ENCODE peak calls at places on chromosomes 1 and 21, in seven cellular contexts. I is type B pancreatic cell, G is AG04450, U is suprapubic skin, H is tibial nerve, A is stomach, Z is brain microvascular endothelial cell. F is an unnamed sample.

GRCh38 chr1:7300893-7301292 is 470.2 kb upstream of the VAMP3 start:
- DNase-seq in A (no peak), U (peak), Z (peak), H (no peak), I (peak), G (peak), F (peak)

GRCh38 chr1:22967833-22968232 is 4.8 kb downstream of the LACTBL1 start:
- DNase-seq in G (no peak), A (no peak), H (no peak), U (no peak), Z (no peak), I (no peak), F (no peak)

GRCh38 chr21:34187935-34188334 is 114.6 kb downstream of the MRPS6 start:
- DNase-seq in U (no peak), Z (no peak), I (no peak), H (peak), A (no peak), G (no peak), F (peak)

GRCh38 chr1:87171199-87171598 is 157.5 kb upstream of the LMO4 start:
- DNase-seq in U (no peak), H (no peak), Z (no peak), A (no peak), I (no peak), G (no peak), F (no peak)

GRCh38 chr21:42056996-42057689 is 14.0 kb upstream of the UMODL1 start:
- DNase-seq in I (no peak), G (peak), Z (peak), H (no peak), A (peak), U (no peak), F (no peak)

GRCh38 chr1:203039609-203040517 is 13.6 kb downstream of the PPFIA4 start:
- DNase-seq in H (no peak), G (no peak), I (no peak), A (no peak), Z (no peak), U (no peak), F (no peak)

GRCh38 chr1:8259498-8260290 is 58.2 kb upstream of the SLC45A1 start:
- DNase-seq in G (peak), A (peak), H (peak), Z (peak), I (no peak), U (peak), F (no peak)

GRCh38 chr1:156750932-156751723 is at the start of gene HDGF:
- DNase-seq in H (peak), A (peak), G (no peak), Z (no peak), I (no peak), U (no peak), F (no peak)

GRCh38 chr1:24704411-24705259 is 40.6 kb upstream of the CLIC4 start:
- DNase-seq in Z (peak), U (no peak), G (no peak), H (no peak), A (no peak), I (no peak), F (no peak)

GRCh38 chr1:27855085-27855484 is 17.3 kb upstream of the THEMIS2 start:
- DNase-seq in U (no peak), I (no peak), H (no peak), G (no peak), A (no peak), Z (no peak), F (no peak)

GRCh38 chr1:203425668-203425999 is 50.0 kb upstream of the PRELP start:
- DNase-seq in G (peak), Z (no peak), I (no peak), U (no peak), A (no peak), H (no peak), F (no peak)

GRCh38 chr1:205256956-205257615 is 29.3 kb downstream of the TMCC2 start:
- DNase-seq in A (no peak), U (no peak), H (no peak), I (no peak), Z (no peak), G (no peak), F (no peak)

GRCh38 chr1:15756143-15757015 is 2.2 kb upstream of the FBLIM1 start:
- DNase-seq in G (no peak), H (no peak), Z (no peak), U (no peak), A (peak), I (no peak), F (no peak)

GRCh38 chr21:35294231-35294898 is 245.3 kb upstream of the RUNX1 start:
- DNase-seq in U (no peak), Z (no peak), A (peak), H (no peak), I (no peak), G (no peak), F (no peak)

GRCh38 chr1:60970081-60970509 is 112.3 kb upstream of the NFIA start:
- DNase-seq in I (no peak), U (no peak), H (no peak), G (no peak), Z (no peak), A (no peak), F (no peak)

GRCh38 chr1:84146375-84147032 is 2.4 kb downstream of the PRKACB start:
- DNase-seq in A (no peak), U (no peak), H (no peak), Z (no peak), G (peak), I (no peak), F (no peak)

GRCh38 chr1:222749927-222750326 is 12.9 kb downstream of the FAM177B start:
- DNase-seq in I (no peak), A (no peak), H (no peak), Z (peak), G (no peak), U (no peak), F (no peak)

GRCh38 chr1:52424238-52424637 is 19.8 kb downstream of the PRPF38A start:
- DNase-seq in Z (no peak), I (no peak), A (no peak), U (no peak), H (no peak), G (no peak), F (no peak)

GRCh38 chr1:201511925-201512539 is 5.1 kb upstream of the CSRP1 start:
- DNase-seq in Z (no peak), A (peak), U (no peak), H (no peak), I (no peak), G (no peak), F (no peak)

GRCh38 chr1:147890177-147890790 is 12.3 kb upstream of the GJA8 start:
- DNase-seq in I (peak), U (no peak), A (peak), H (peak), Z (peak), G (no peak), F (peak)

GRCh38 chr1:64466033-64466432 is 3.9 kb upstream of the CACHD1 start:
- DNase-seq in H (no peak), I (no peak), U (no peak), G (no peak), Z (no peak), A (no peak), F (no peak)
- TF ChIP-seq CTCF in H (no peak), I (no peak), U (no peak), G (no peak), Z (no peak), A (no peak), F (no peak)

GRCh38 chr1:218346391-218347204 is 1.5 kb downstream of the TGFB2 start:
- DNase-seq in A (no peak), I (no peak), G (no peak), U (peak), H (peak), Z (no peak), F (no peak)

GRCh38 chr1:218347713-218348627 is 2.8 kb downstream of the TGFB2 start:
- DNase-seq in H (no peak), U (no peak), I (no peak), G (no peak), Z (peak), A (no peak), F (no peak)

GRCh38 chr1:218345673-218346390 is 696 bp downstream of the TGFB2 start:
- DNase-seq in G (no peak), H (no peak), U (peak), I (peak), A (peak), Z (peak), F (peak)

GRCh38 chr1:218347316-218347712 is 2.2 kb downstream of the TGFB2 start:
- DNase-seq in U (no peak), I (no peak), G (no peak), H (no peak), Z (no peak), A (no peak), F (no peak)

GRCh38 chr1:218344814-218345672 is at the start of gene TGFB2:
- DNase-seq in U (no peak), I (no peak), G (no peak), Z (peak), A (no peak), H (peak), F (no peak)
- TF ChIP-seq CTCF in U (no peak), I (no peak), G (peak), Z (peak), A (no peak), H (no peak), F (peak)

DNA sequence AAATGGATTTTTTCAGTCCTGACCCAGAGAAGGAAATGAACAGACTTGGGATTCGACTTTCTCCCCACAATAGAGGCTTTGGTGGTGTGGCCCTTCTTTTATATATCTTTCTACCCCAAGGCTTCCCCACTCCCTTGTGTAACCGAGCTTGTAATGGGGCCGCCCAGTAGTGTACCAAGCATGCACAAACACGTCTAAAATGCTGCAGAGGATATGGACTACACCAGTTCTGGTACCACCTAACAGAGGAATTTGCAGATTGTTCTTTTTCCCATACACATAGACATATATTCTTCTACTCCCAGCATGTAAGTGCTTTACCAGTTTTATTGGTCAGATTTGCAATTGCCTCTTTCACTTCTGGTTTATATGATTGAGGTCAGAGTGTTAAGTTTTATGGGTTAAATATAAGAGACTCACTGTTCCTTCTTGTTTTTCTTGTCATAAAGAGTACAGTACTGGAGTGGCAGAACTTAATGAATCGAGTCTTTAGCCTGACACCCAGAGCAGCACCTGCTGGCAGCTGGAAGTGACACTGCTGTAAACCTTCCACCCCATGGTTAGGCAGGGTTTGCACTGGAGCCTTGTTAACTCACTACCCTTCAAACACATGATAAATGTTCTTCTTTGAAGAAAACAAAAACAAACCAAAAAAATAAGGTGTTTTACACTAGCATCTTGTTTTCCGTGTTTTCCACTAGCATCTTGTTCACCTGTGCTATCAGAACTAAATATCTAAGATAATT is 198.6 kb downstream of the PTPRC start:
- DNase-seq in U (no peak), A (no peak), G (no peak), Z (no peak), H (no peak), I (no peak), F (no peak)
- TF ChIP-seq CTCF in U (no peak), A (no peak), G (no peak), Z (no peak), H (no peak), I (no peak), F (no peak)

DNA sequence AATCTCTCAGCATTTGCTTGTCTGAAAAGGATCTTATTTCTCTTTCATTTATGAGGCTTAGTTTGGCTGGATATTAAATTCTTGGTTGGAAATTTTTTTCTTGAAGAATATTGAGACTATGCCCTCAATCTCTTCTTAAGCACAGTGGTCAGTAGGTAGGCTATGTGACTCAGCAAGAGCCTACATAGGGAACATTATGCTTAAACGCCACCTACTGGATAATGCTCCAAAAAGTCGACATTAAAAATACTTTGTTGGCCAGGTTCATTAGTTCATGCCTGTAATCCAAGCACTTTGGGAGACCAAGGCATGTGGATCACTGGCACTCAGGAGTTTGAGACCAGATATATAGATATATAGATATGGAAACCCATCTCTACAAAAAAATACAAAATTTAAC is 678.0 kb upstream of the USP24 start:
- DNase-seq in Z (peak), I (no peak), H (no peak), G (no peak), A (no peak), U (no peak), F (no peak)
- TF ChIP-seq CTCF in Z (peak), I (peak), H (no peak), G (peak), A (peak), U (no peak), F (no peak)